ENCODE peak calls at places on chromosomes 3 and 15, in ten cellular contexts. One of them, this sample, is unnamed.

GRCh38 chr3:154071154-154071553 is 50.0 kb upstream of the ARHGEF26 start:
- DNase-seq in heart left ventricle: no peak
- DNase-seq in breast epithelium: no peak
- DNase-seq in mammary epithelial cell: no peak
- DNase-seq in natural killer cell: no peak
- DNase-seq in Caco-2: no peak
- DNase-seq in choroid plexus epithelial cell: no peak
- DNase-seq in spleen: no peak
- DNase-seq in brain microvascular endothelial cell: no peak
- DNase-seq in cardiac muscle cell: no peak
- DNase-seq in this sample: no peak

GRCh38 chr3:149566296-149566945 is 91.4 kb downstream of the WWTR1 start:
- DNase-seq in heart left ventricle: no peak
- DNase-seq in breast epithelium: no peak
- DNase-seq in mammary epithelial cell: no peak
- DNase-seq in natural killer cell: no peak
- DNase-seq in Caco-2: no peak
- DNase-seq in choroid plexus epithelial cell: peak
- DNase-seq in spleen: no peak
- DNase-seq in brain microvascular endothelial cell: no peak
- DNase-seq in cardiac muscle cell: peak
- DNase-seq in this sample: no peak

GRCh38 chr15:75672646-75673425 is 25.1 kb downstream of the SNX33 start:
- DNase-seq in heart left ventricle: no peak
- DNase-seq in breast epithelium: no peak
- DNase-seq in mammary epithelial cell: no peak
- DNase-seq in natural killer cell: no peak
- DNase-seq in Caco-2: peak
- DNase-seq in choroid plexus epithelial cell: peak
- DNase-seq in spleen: no peak
- DNase-seq in brain microvascular endothelial cell: peak
- DNase-seq in cardiac muscle cell: peak
- DNase-seq in this sample: no peak

GRCh38 chr3:112629425-112629824 is 11.5 kb downstream of the CCDC80 start:
- DNase-seq in heart left ventricle: peak
- DNase-seq in breast epithelium: peak
- DNase-seq in mammary epithelial cell: peak
- DNase-seq in natural killer cell: no peak
- DNase-seq in Caco-2: no peak
- DNase-seq in choroid plexus epithelial cell: peak
- DNase-seq in spleen: no peak
- DNase-seq in brain microvascular endothelial cell: peak
- DNase-seq in cardiac muscle cell: peak
- DNase-seq in this sample: no peak

GRCh38 chr15:70376031-70376928 is 278.6 kb upstream of the TLE3 start:
- DNase-seq in heart left ventricle: no peak
- DNase-seq in breast epithelium: peak
- DNase-seq in mammary epithelial cell: no peak
- DNase-seq in natural killer cell: no peak
- DNase-seq in Caco-2: no peak
- DNase-seq in choroid plexus epithelial cell: no peak
- DNase-seq in spleen: peak
- DNase-seq in brain microvascular endothelial cell: no peak
- DNase-seq in cardiac muscle cell: peak
- DNase-seq in this sample: no peak

GRCh38 chr3:160999268-160999667 is 105.9 kb downstream of the B3GALNT1 start:
- DNase-seq in heart left ventricle: no peak
- DNase-seq in breast epithelium: no peak
- DNase-seq in mammary epithelial cell: peak
- DNase-seq in natural killer cell: no peak
- DNase-seq in Caco-2: no peak
- DNase-seq in choroid plexus epithelial cell: no peak
- DNase-seq in spleen: no peak
- DNase-seq in brain microvascular endothelial cell: peak
- DNase-seq in cardiac muscle cell: no peak
- DNase-seq in this sample: no peak

GRCh38 chr15:72319985-72320671 is at the start of gene CELF6:
- DNase-seq in heart left ventricle: peak
- DNase-seq in breast epithelium: peak
- DNase-seq in mammary epithelial cell: peak
- DNase-seq in natural killer cell: peak
- DNase-seq in Caco-2: peak
- DNase-seq in choroid plexus epithelial cell: peak
- DNase-seq in spleen: peak
- DNase-seq in brain microvascular endothelial cell: peak
- DNase-seq in cardiac muscle cell: peak
- DNase-seq in this sample: peak

GRCh38 chr3:46695962-46696922 is 2.8 kb upstream of the ALS2CL start:
- DNase-seq in heart left ventricle: peak
- DNase-seq in breast epithelium: no peak
- DNase-seq in mammary epithelial cell: peak
- DNase-seq in natural killer cell: no peak
- DNase-seq in Caco-2: no peak
- DNase-seq in choroid plexus epithelial cell: peak
- DNase-seq in spleen: no peak
- DNase-seq in brain microvascular endothelial cell: peak
- DNase-seq in cardiac muscle cell: peak
- DNase-seq in this sample: no peak

GRCh38 chr15:59997070-59997701 is 6.9 kb upstream of the FOXB1 start:
- DNase-seq in heart left ventricle: no peak
- DNase-seq in breast epithelium: no peak
- DNase-seq in mammary epithelial cell: peak
- DNase-seq in natural killer cell: no peak
- DNase-seq in Caco-2: peak
- DNase-seq in choroid plexus epithelial cell: no peak
- DNase-seq in spleen: no peak
- DNase-seq in brain microvascular endothelial cell: no peak
- DNase-seq in cardiac muscle cell: no peak
- DNase-seq in this sample: no peak

GRCh38 chr3:31937225-31937624 is 43.8 kb downstream of the OSBPL10 start:
- DNase-seq in heart left ventricle: no peak
- DNase-seq in breast epithelium: no peak
- DNase-seq in mammary epithelial cell: peak
- DNase-seq in natural killer cell: no peak
- DNase-seq in Caco-2: no peak
- DNase-seq in choroid plexus epithelial cell: no peak
- DNase-seq in spleen: no peak
- DNase-seq in brain microvascular endothelial cell: no peak
- DNase-seq in cardiac muscle cell: peak
- DNase-seq in this sample: no peak

GRCh38 chr3:194374930-194375329 is 5.4 kb upstream of the LRRC15 start:
- DNase-seq in heart left ventricle: no peak
- DNase-seq in breast epithelium: no peak
- DNase-seq in mammary epithelial cell: no peak
- DNase-seq in natural killer cell: no peak
- DNase-seq in Caco-2: no peak
- DNase-seq in choroid plexus epithelial cell: no peak
- DNase-seq in spleen: no peak
- DNase-seq in brain microvascular endothelial cell: no peak
- DNase-seq in cardiac muscle cell: no peak
- DNase-seq in this sample: no peak

GRCh38 chr3:106157411-106157810 is 288.6 kb upstream of the CBLB start:
- DNase-seq in heart left ventricle: no peak
- DNase-seq in breast epithelium: no peak
- DNase-seq in mammary epithelial cell: no peak
- DNase-seq in natural killer cell: no peak
- DNase-seq in Caco-2: peak
- DNase-seq in choroid plexus epithelial cell: no peak
- DNase-seq in spleen: no peak
- DNase-seq in brain microvascular endothelial cell: no peak
- DNase-seq in cardiac muscle cell: no peak
- DNase-seq in this sample: no peak

DNA sequence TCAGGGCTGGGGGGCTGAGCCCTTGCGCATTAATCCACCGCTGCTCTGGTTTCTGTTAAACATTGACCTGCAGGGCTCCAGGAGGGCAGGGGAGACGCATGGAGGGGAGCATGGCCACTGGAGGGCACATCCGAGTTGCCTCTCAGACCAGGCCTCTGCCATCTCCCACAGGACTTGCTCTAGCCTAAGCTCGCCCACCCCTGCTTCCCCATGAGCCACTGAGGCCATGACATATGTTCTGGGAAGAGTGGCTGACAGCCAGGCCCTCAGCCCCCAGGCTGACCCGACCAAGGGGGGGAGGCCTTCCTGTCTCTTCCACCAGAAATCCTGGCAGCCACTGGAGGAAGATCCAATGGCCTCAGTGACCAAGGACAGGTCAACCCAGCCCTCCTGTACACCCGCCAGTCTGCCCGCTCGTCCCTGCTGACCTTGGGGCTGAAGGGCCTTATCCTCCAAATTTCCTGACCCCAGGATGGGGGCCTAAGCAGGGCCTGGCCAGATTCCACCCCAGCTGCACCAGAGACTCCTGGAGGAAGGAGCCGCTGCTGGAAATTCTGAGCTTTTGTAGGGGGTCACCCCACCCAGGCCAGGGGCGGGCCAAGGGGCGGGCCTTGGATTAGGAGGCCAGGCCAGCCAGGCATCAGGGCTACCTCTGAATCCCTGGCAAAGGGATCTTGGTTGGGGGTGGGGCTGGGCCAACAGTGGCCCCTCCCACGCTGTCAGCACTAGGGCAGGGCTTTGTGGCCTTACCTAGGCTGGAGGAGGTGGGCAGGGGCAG is at the start of gene HYAL1:
- DNase-seq in heart left ventricle: peak
- DNase-seq in breast epithelium: no peak
- DNase-seq in mammary epithelial cell: no peak
- DNase-seq in natural killer cell: no peak
- DNase-seq in Caco-2: peak
- DNase-seq in choroid plexus epithelial cell: no peak
- DNase-seq in spleen: peak
- DNase-seq in brain microvascular endothelial cell: no peak
- DNase-seq in cardiac muscle cell: peak
- DNase-seq in this sample: no peak
- TF ChIP-seq CTCF in heart left ventricle: peak
- TF ChIP-seq CTCF in breast epithelium: no peak
- TF ChIP-seq CTCF in mammary epithelial cell: no peak
- TF ChIP-seq CTCF in natural killer cell: no peak
- TF ChIP-seq CTCF in Caco-2: peak
- TF ChIP-seq CTCF in choroid plexus epithelial cell: peak
- TF ChIP-seq CTCF in spleen: peak
- TF ChIP-seq CTCF in brain microvascular endothelial cell: peak
- TF ChIP-seq CTCF in cardiac muscle cell: peak
- TF ChIP-seq CTCF in this sample: no peak

GRCh38 chr3:101542952-101543351 is 18.7 kb upstream of the TRMT10C start:
- DNase-seq in heart left ventricle: no peak
- DNase-seq in breast epithelium: no peak
- DNase-seq in mammary epithelial cell: no peak
- DNase-seq in natural killer cell: no peak
- DNase-seq in Caco-2: no peak
- DNase-seq in choroid plexus epithelial cell: no peak
- DNase-seq in spleen: no peak
- DNase-seq in brain microvascular endothelial cell: no peak
- DNase-seq in cardiac muscle cell: no peak
- DNase-seq in this sample: no peak

GRCh38 chr3:101548527-101549105 is 13.1 kb upstream of the TRMT10C start:
- DNase-seq in heart left ventricle: no peak
- DNase-seq in breast epithelium: no peak
- DNase-seq in mammary epithelial cell: no peak
- DNase-seq in natural killer cell: no peak
- DNase-seq in Caco-2: peak
- DNase-seq in choroid plexus epithelial cell: no peak
- DNase-seq in spleen: no peak
- DNase-seq in brain microvascular endothelial cell: no peak
- DNase-seq in cardiac muscle cell: no peak
- DNase-seq in this sample: no peak

GRCh38 chr3:101549473-101549872 is 12.2 kb upstream of the TRMT10C start:
- DNase-seq in heart left ventricle: no peak
- DNase-seq in breast epithelium: no peak
- DNase-seq in mammary epithelial cell: no peak
- DNase-seq in natural killer cell: no peak
- DNase-seq in Caco-2: no peak
- DNase-seq in choroid plexus epithelial cell: no peak
- DNase-seq in spleen: no peak
- DNase-seq in brain microvascular endothelial cell: no peak
- DNase-seq in cardiac muscle cell: no peak
- DNase-seq in this sample: no peak

GRCh38 chr3:101544181-101544850 is 17.4 kb upstream of the TRMT10C start:
- DNase-seq in heart left ventricle: no peak
- DNase-seq in breast epithelium: no peak
- DNase-seq in mammary epithelial cell: no peak
- DNase-seq in natural killer cell: no peak
- DNase-seq in Caco-2: no peak
- DNase-seq in choroid plexus epithelial cell: peak
- DNase-seq in spleen: no peak
- DNase-seq in brain microvascular endothelial cell: no peak
- DNase-seq in cardiac muscle cell: no peak
- DNase-seq in this sample: no peak
- TF ChIP-seq CTCF in heart left ventricle: no peak
- TF ChIP-seq CTCF in breast epithelium: no peak
- TF ChIP-seq CTCF in mammary epithelial cell: peak
- TF ChIP-seq CTCF in natural killer cell: no peak
- TF ChIP-seq CTCF in Caco-2: peak
- TF ChIP-seq CTCF in choroid plexus epithelial cell: peak
- TF ChIP-seq CTCF in spleen: no peak
- TF ChIP-seq CTCF in brain microvascular endothelial cell: peak
- TF ChIP-seq CTCF in cardiac muscle cell: peak
- TF ChIP-seq CTCF in this sample: peak

GRCh38 chr3:109553573-109554371 is 216.4 kb upstream of the DPPA4 start:
- DNase-seq in heart left ventricle: no peak
- DNase-seq in breast epithelium: no peak
- DNase-seq in mammary epithelial cell: peak
- DNase-seq in natural killer cell: no peak
- DNase-seq in Caco-2: no peak
- DNase-seq in choroid plexus epithelial cell: peak
- DNase-seq in spleen: no peak
- DNase-seq in brain microvascular endothelial cell: peak
- DNase-seq in cardiac muscle cell: no peak
- DNase-seq in this sample: no peak
- TF ChIP-seq CTCF in heart left ventricle: no peak
- TF ChIP-seq CTCF in breast epithelium: no peak
- TF ChIP-seq CTCF in mammary epithelial cell: no peak
- TF ChIP-seq CTCF in natural killer cell: no peak
- TF ChIP-seq CTCF in Caco-2: no peak
- TF ChIP-seq CTCF in choroid plexus epithelial cell: no peak
- TF ChIP-seq CTCF in spleen: no peak
- TF ChIP-seq CTCF in brain microvascular endothelial cell: peak
- TF ChIP-seq CTCF in cardiac muscle cell: no peak
- TF ChIP-seq CTCF in this sample: no peak

DNA sequence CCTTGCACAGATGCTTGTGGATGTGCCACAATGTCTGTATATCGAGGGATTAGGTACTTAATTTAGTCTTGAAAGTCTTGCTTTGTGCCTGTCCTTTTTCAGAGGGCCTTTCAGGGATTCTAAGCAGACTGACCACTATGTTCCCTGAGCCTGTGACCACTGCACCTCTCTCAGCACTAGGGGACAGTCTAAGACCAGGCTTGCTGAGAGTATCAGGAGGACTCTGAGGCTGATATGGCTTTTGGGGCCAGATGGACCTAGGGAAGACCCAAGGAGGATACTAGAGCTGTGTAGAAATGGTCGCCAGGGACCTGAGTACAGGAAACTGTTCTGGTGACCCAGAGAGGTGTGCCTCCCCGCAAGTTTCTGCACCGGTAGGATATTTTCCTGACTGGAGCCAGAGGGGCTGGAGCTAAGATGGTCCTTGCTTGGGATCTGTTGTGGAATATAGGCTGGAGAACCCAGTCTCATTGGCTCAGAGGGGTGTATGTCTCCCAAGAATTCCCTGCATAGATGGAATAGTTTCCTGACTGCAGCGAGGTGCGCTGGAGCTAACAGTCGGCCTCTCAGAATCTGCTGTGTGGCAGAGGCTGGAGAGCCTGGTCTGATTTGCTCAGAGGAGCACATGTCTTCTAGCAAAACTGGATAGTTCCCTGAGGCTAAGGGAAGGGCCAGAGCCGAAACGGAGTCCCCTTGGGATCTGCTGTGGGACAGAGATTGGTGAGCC is 213.2 kb upstream of the DCBLD2 start:
- DNase-seq in heart left ventricle: no peak
- DNase-seq in breast epithelium: no peak
- DNase-seq in mammary epithelial cell: peak
- DNase-seq in natural killer cell: no peak
- DNase-seq in Caco-2: peak
- DNase-seq in choroid plexus epithelial cell: peak
- DNase-seq in spleen: no peak
- DNase-seq in brain microvascular endothelial cell: peak
- DNase-seq in cardiac muscle cell: peak
- DNase-seq in this sample: no peak
- TF ChIP-seq CTCF in heart left ventricle: no peak
- TF ChIP-seq CTCF in breast epithelium: no peak
- TF ChIP-seq CTCF in mammary epithelial cell: peak
- TF ChIP-seq CTCF in natural killer cell: no peak
- TF ChIP-seq CTCF in Caco-2: peak
- TF ChIP-seq CTCF in choroid plexus epithelial cell: peak
- TF ChIP-seq CTCF in spleen: no peak
- TF ChIP-seq CTCF in brain microvascular endothelial cell: peak
- TF ChIP-seq CTCF in cardiac muscle cell: peak
- TF ChIP-seq CTCF in this sample: peak

This sample was measured in D721Med.